ENCODE peak calls at places on chromosomes 13 and 19, in four cellular contexts. G is HCT116, P is brain microvascular endothelial cell, A is MM.1S. M is an unnamed sample.

GRCh38 chr19:39154626-39155100 is 29.1 kb downstream of the PAK4 start:
- DNase-seq in P (no peak), A (no peak), G (peak), M (peak)

GRCh38 chr19:17775991-17776803 is 18.7 kb upstream of the B3GNT3 start:
- DNase-seq in P (no peak), G (no peak), A (no peak), M (no peak)

GRCh38 chr13:114088863-114089262 is 43.6 kb downstream of the RASA3 start:
- DNase-seq in P (no peak), A (no peak), G (no peak), M (no peak)

GRCh38 chr13:113670541-113670940 is 3.5 kb downstream of the GRK1 start:
- DNase-seq in P (no peak), A (no peak), G (no peak), M (no peak)

GRCh38 chr19:35320285-35320706 is 8.7 kb upstream of the CD22 start:
- DNase-seq in G (no peak), A (no peak), P (no peak), M (no peak)

GRCh38 chr13:114120486-114121430 is 11.7 kb downstream of the RASA3 start:
- DNase-seq in P (no peak), G (no peak), A (no peak), M (no peak)

GRCh38 chr19:31377736-31378135 is 28.5 kb upstream of the TSHZ3 start:
- DNase-seq in G (no peak), A (no peak), P (no peak), M (no peak)

GRCh38 chr13:27372896-27373295 is 51.5 kb upstream of the GTF3A start:
- DNase-seq in G (no peak), A (no peak), P (no peak), M (no peak)

GRCh38 chr19:48490980-48491792 is 20.4 kb downstream of the LMTK3 start:
- DNase-seq in P (no peak), A (peak), G (peak), M (peak)

GRCh38 chr13:74142257-74142656 is 8.1 kb upstream of the KLF12 start:
- DNase-seq in A (no peak), P (no peak), G (no peak), M (no peak)

GRCh38 chr13:48660356-48661076 is 6.8 kb downstream of the CYSLTR2 start:
- DNase-seq in P (no peak), G (no peak), A (no peak), M (no peak)

GRCh38 chr13:65336916-65337315 is 1893.2 kb downstream of the PCDH9 start:
- DNase-seq in G (no peak), A (no peak), P (peak), M (no peak)

GRCh38 chr19:19475845-19476828 is 39.2 kb downstream of the TSSK6 start:
- DNase-seq in A (no peak), P (no peak), G (no peak), M (no peak)

GRCh38 chr13:63190219-63190618 is 1774.6 kb upstream of the PCDH20 start:
- DNase-seq in A (no peak), G (no peak), P (no peak), M (no peak)

GRCh38 chr13:63189712-63190111 is 1774.1 kb upstream of the PCDH20 start:
- DNase-seq in G (no peak), P (no peak), A (no peak), M (no peak)

GRCh38 chr13:63190742-63191141 is 1775.1 kb upstream of the PCDH20 start:
- DNase-seq in A (no peak), G (no peak), P (peak), M (peak)
- H3K27ac ChIP-seq in A (no peak), G (no peak), P (peak), M (no peak)

GRCh38 chr19:6458695-6459355 is 767 bp downstream of the SLC25A23 start:
- DNase-seq in A (no peak), P (no peak), G (no peak), M (peak)
- TF ChIP-seq CTCF in A (no peak), P (no peak), G (no peak), M (no peak)

GRCh38 chr19:6108721-6109633 is 1.3 kb downstream of the RFX2 start:
- DNase-seq in P (no peak), G (no peak), A (no peak), M (peak)
- H3K27ac ChIP-seq in P (no peak), G (no peak), A (no peak), M (peak)

GRCh38 chr13:98823442-98823841 is 71.0 kb upstream of the SLC15A1 start:
- DNase-seq in P (no peak), G (no peak), A (no peak), M (no peak)
- TF ChIP-seq CTCF in P (no peak), G (no peak), A (no peak), M (no peak)

DNA sequence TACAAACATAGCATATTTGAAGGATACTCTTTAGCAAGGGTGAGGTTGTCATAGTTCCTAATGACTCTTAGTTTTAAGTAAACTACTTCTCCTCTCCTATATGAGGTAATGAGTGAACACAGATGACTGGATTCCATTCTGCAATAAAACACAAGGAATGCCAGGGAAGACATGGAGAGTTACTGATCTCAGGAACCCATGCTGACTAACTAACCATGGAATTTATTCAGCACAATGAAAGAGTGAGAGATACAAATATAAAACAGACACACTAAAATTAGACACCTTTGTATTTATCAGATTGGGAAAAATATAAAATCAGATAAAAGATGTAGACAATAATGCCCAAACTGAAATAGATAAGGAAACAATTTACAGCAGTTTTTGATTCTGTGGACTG is 1525.9 kb upstream of the SLC10A2 start:
- DNase-seq in G (peak), A (no peak), P (peak), M (peak)
- H3K27ac ChIP-seq in G (no peak), A (no peak), P (peak), M (no peak)

DNA sequence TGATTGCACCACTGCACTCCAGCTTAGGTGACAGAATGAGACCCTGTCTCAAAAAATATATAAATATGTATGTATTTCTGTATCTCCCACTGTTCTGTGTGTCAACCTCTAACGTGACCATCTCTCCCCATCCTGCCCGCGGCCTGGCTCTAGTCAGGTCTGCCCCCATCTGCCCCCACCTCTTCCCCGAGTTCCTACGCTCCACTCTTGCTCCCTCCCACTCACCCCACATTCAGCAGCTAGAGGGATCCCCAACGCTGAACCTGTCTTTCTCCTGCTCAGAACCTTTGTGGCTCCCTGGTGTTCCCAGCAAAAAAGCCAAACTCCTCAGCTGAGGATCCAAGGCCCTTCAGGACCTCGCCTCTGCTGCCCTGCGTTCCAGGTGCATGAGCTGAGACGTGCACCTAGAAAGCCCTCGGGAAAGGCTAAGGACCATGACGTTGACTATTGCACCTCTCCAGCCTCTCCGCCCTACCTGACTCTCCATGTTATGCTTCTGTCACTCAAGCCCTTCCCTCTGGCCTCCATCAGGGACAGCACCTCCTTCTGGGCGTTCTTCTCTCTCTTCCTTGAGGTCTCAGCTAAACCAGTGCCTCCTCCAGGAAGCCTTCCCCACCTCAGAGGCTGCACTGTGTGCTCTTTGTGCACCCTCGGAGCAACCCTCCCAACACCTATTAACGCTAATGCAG is 18.1 kb downstream of the AKT2 start:
- DNase-seq in P (no peak), G (no peak), A (no peak), M (no peak)
- TF ChIP-seq CTCF in P (no peak), G (no peak), A (no peak), M (no peak)

DNA sequence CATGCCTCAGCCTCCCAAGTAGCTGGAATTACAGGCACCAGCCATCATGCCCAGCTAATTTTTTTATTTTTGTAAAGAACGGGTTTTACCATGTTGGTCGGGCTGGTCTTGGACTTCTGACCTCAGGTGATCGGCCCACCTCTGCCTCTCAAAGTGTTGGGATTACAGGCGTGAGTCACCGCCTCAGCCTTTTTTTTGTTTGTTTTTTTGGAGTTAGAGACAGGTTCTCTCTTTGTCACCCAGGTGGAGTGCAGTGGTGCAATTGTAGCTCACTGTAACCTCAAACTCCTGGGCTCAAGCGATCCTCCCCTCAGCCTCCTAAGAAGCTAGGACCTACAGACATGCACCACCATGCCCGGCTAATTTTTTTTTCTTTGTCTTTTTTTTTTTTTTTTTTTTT is 15.6 kb upstream of the NOTCH3 start:
- DNase-seq in P (no peak), A (no peak), G (no peak), M (no peak)
- H3K27ac ChIP-seq in P (no peak), A (no peak), G (no peak), M (no peak)

GRCh38 chr13:101942038-101942437 is 459.8 kb downstream of the FGF14 start:
- DNase-seq in G (no peak), P (peak), A (peak), M (peak)
- TF ChIP-seq CTCF in G (peak), P (peak), A (peak), M (peak)

M was measured in RWPE1.